ENCODE peak calls at places on chromosomes 4 and X, in ten cellular contexts. K is A549, Y is H1, U is tibial nerve, Q is suprapubic skin, O is stomach, C is GM12878, T is transverse colon, S is upper lobe of left lung, R is K562. X is an unnamed sample.

GRCh38 chrX:136130931-136131843 is 16.1 kb upstream of the FHL1 start:
- DNase-seq in K (peak), Y (no peak), U (no peak), Q (no peak), O (no peak), C (no peak), T (no peak), S (no peak), R (no peak), X (no peak)

GRCh38 chr4:110540606-110541440 is 64.9 kb downstream of the ENPEP start:
- DNase-seq in K (no peak), Y (no peak), U (no peak), Q (no peak), O (no peak), C (no peak), T (no peak), S (no peak), R (no peak), X (no peak)

GRCh38 chr4:95102391-95102790 is 344.6 kb downstream of the BMPR1B start:
- DNase-seq in K (no peak), Y (no peak), U (no peak), Q (no peak), O (no peak), C (no peak), T (no peak), S (no peak), R (no peak), X (no peak)

GRCh38 chrX:153882086-153882498 is 3.9 kb downstream of the L1CAM start:
- DNase-seq in K (no peak), Y (no peak), U (no peak), Q (no peak), O (no peak), C (no peak), T (no peak), S (no peak), R (no peak), X (no peak)

GRCh38 chrX:123756320-123756719 is 23.5 kb upstream of the THOC2 start:
- DNase-seq in K (no peak), Y (no peak), U (no peak), Q (no peak), O (no peak), C (no peak), T (no peak), S (no peak), R (no peak), X (no peak)

GRCh38 chrX:47501226-47502071 is 18.4 kb upstream of the ZNF41 start:
- DNase-seq in K (no peak), Y (no peak), U (no peak), Q (no peak), O (no peak), C (no peak), T (no peak), S (no peak), R (no peak), X (no peak)

GRCh38 chrX:113522814-113523213 is 682.2 kb upstream of the AMOT start:
- DNase-seq in K (no peak), Y (no peak), U (no peak), Q (no peak), O (no peak), C (peak), T (no peak), S (no peak), R (no peak), X (no peak)

GRCh38 chr4:109648266-109648996 is 54.8 kb downstream of the CASP6 start:
- DNase-seq in K (no peak), Y (no peak), U (no peak), Q (no peak), O (no peak), C (peak), T (no peak), S (no peak), R (no peak), X (no peak)

GRCh38 chr4:52573551-52573950 is 85.5 kb downstream of the USP46 start:
- DNase-seq in K (no peak), Y (no peak), U (no peak), Q (no peak), O (no peak), C (no peak), T (no peak), S (no peak), R (no peak), X (no peak)

GRCh38 chr4:33959519-33959918 is 2284.8 kb downstream of the ARAP2 start:
- DNase-seq in K (no peak), Y (no peak), U (no peak), Q (no peak), O (no peak), C (no peak), T (no peak), S (no peak), R (no peak), X (no peak)

GRCh38 chr4:2426711-2427275 is 8.0 kb downstream of the CFAP99 start:
- DNase-seq in K (no peak), Y (no peak), U (no peak), Q (no peak), O (no peak), C (no peak), T (no peak), S (no peak), R (no peak), X (no peak)

GRCh38 chr4:1369091-1369450 is 22.1 kb downstream of the UVSSA start:
- DNase-seq in K (no peak), Y (no peak), U (no peak), Q (no peak), O (no peak), C (no peak), T (no peak), S (peak), R (no peak), X (no peak)

GRCh38 chrX:118974908-118975671 is 672 bp downstream of the LONRF3 start:
- DNase-seq in K (no peak), Y (no peak), U (no peak), Q (peak), O (peak), C (no peak), T (peak), S (peak), R (peak), X (peak)

GRCh38 chrX:153881281-153881680 is 4.7 kb downstream of the L1CAM start:
- DNase-seq in K (no peak), Y (no peak), U (no peak), Q (no peak), O (no peak), C (no peak), T (no peak), S (no peak), R (no peak), X (no peak)

GRCh38 chr4:86615501-86615900 is 21.4 kb downstream of the PTPN13 start:
- DNase-seq in K (no peak), Y (no peak), U (no peak), Q (no peak), O (no peak), C (no peak), T (no peak), S (no peak), R (no peak), X (no peak)

GRCh38 chrX:124289443-124289842 is 43.0 kb upstream of the TEX13D start:
- DNase-seq in K (no peak), Y (no peak), U (no peak), Q (no peak), O (no peak), C (no peak), T (no peak), S (no peak), R (no peak), X (no peak)

GRCh38 chrX:42437211-42437610 is 340.8 kb downstream of the PPP1R2C start:
- DNase-seq in K (no peak), Y (no peak), U (no peak), Q (no peak), O (no peak), C (no peak), T (no peak), S (no peak), R (no peak), X (no peak)

GRCh38 chrX:107674480-107675364 is 46.4 kb downstream of the PRPS1 start:
- DNase-seq in K (no peak), Y (no peak), U (peak), Q (peak), O (peak), C (no peak), T (peak), S (no peak), R (peak), X (peak)

GRCh38 chr4:41304221-41304620 is 47.5 kb downstream of the UCHL1 start:
- DNase-seq in K (no peak), Y (no peak), U (no peak), Q (no peak), O (peak), C (no peak), T (no peak), S (no peak), R (no peak), X (no peak)

GRCh38 chr4:139808381-139809206 is 143.0 kb downstream of the MGST2 start:
- DNase-seq in K (no peak), Y (no peak), U (no peak), Q (no peak), O (no peak), C (no peak), T (no peak), S (no peak), R (no peak), X (no peak)

GRCh38 chr4:121656269-121656641 is 40.5 kb downstream of the ANXA5 start:
- DNase-seq in K (no peak), Y (no peak), U (peak), Q (no peak), O (peak), C (peak), T (peak), S (no peak), R (peak), X (peak)

GRCh38 chr4:186485621-186486062 is 69.7 kb downstream of the MTNR1A start:
- DNase-seq in K (no peak), Y (no peak), U (peak), Q (no peak), O (no peak), C (no peak), T (no peak), S (peak), R (no peak), X (no peak)

GRCh38 chrX:112746812-112747630 is 67.3 kb upstream of the LHFPL1 start:
- DNase-seq in K (no peak), Y (no peak), U (no peak), Q (no peak), O (no peak), C (no peak), T (no peak), S (no peak), R (no peak), X (no peak)

GRCh38 chrX:85111347-85111746 is 107.7 kb downstream of the APOOL start:
- DNase-seq in K (no peak), Y (no peak), U (peak), Q (no peak), O (no peak), C (no peak), T (no peak), S (no peak), R (peak), X (no peak)

GRCh38 chr4:144353240-144353639 is 212.7 kb upstream of the GYPA start:
- DNase-seq in K (no peak), Y (no peak), U (no peak), Q (no peak), O (no peak), C (no peak), T (no peak), S (no peak), R (no peak), X (no peak)

DNA sequence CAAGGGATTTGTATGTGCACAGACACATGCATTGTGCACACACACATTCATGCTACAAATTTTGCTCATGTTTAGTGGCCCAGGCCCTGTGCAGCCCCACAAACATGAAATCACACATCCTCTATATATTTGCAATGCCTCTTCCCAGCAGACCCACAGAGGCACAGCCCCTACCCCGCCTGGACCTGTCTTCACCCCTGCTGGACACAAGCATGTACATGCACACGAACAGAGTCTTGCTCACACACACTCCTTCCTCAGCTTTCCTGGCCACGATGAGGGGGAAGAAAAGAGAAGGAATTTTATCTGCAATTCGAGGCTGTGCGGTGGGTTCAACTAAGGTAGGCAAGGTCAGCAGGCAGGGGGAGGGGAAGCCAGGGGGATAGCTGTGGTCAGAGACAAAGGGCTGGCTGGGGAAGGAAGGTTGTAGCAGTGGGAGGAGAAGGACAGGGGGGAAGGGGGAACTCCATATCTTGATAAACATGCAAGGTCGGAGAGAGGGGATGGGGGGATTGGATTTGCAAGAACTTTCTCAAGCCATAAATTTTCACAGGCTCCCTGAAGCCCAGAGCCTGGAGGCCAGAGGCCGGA is 156.4 kb downstream of the EFNB1 start:
- DNase-seq in K (no peak), Y (no peak), U (no peak), Q (no peak), O (no peak), C (no peak), T (no peak), S (no peak), R (peak), X (no peak)
- H3K27ac ChIP-seq in K (no peak), Y (no peak), U (no peak), Q (no peak), O (no peak), C (no peak), T (no peak), S (no peak), R (no peak), X (no peak)

GRCh38 chr4:38100474-38101255 is 140.5 kb downstream of the PTTG2 start:
- DNase-seq in K (no peak), Y (no peak), U (no peak), Q (no peak), O (no peak), C (no peak), T (no peak), S (no peak), R (no peak), X (no peak)

GRCh38 chr4:38097818-38098217 is 137.6 kb downstream of the PTTG2 start:
- DNase-seq in K (no peak), Y (no peak), U (no peak), Q (no peak), O (no peak), C (no peak), T (no peak), S (no peak), R (no peak), X (no peak)

GRCh38 chr4:38099908-38100407 is 139.8 kb downstream of the PTTG2 start:
- DNase-seq in K (no peak), Y (no peak), U (no peak), Q (no peak), O (no peak), C (no peak), T (no peak), S (no peak), R (no peak), X (no peak)

GRCh38 chr4:38101563-38101962 is 141.4 kb downstream of the PTTG2 start:
- DNase-seq in K (no peak), Y (no peak), U (no peak), Q (no peak), O (no peak), C (no peak), T (no peak), S (no peak), R (no peak), X (no peak)

DNA sequence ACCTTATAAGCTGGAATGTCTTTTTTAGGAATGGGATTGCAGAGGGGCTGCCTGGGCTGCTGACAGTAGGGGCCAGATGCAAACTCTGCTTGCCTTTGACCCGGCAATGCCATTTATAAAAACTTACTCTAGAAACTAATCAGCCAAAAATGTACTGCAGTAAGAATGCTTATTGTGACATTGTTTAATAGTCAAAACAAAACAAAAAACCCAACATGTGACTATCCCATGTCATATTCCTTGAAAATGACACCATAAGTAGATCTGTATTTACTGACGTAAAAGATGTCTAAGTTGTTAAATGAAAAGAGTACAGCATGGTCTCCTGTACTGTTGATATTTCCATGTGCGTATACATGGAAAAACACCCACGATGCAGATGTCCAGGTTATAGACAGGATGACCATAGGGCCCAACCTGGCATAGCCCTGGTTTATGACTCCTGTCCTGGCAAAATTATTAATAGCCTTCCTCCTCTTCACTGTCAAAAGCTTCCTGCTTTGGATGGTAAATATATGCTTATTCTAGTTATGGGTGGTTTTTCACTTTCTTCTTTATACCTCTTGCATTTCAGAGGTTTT is 138.9 kb downstream of the PTTG2 start:
- DNase-seq in K (no peak), Y (no peak), U (no peak), Q (no peak), O (no peak), C (no peak), T (no peak), S (no peak), R (no peak), X (no peak)
- TF ChIP-seq EP300 in K (no peak), Y (no peak), U (no peak), Q (no peak), O (no peak), C (no peak), T (no peak), S (no peak), R (no peak), X (no peak)

GRCh38 chrX:2497961-2498780 is 2.6 kb downstream of the DHRSX start:
- DNase-seq in K (peak), Y (no peak), U (peak), Q (no peak), O (peak), C (no peak), T (peak), S (no peak), R (no peak), X (no peak)

GRCh38 chrX:2500091-2500680 is 590 bp downstream of the DHRSX start:
- DNase-seq in K (peak), Y (no peak), U (no peak), Q (no peak), O (peak), C (no peak), T (peak), S (peak), R (no peak), X (peak)

GRCh38 chrX:2500681-2501151 is at the start of the genes DHRSX and ZBED1:
- DNase-seq in K (peak), Y (no peak), U (no peak), Q (no peak), O (peak), C (no peak), T (peak), S (peak), R (peak), X (peak)

GRCh38 chrX:2498781-2499302 is 1.9 kb downstream of the DHRSX start:
- DNase-seq in K (peak), Y (no peak), U (peak), Q (no peak), O (peak), C (no peak), T (peak), S (no peak), R (peak), X (no peak)

GRCh38 chrX:2499507-2499906 is 1.3 kb downstream of the DHRSX start:
- DNase-seq in K (no peak), Y (no peak), U (no peak), Q (no peak), O (peak), C (no peak), T (no peak), S (no peak), R (no peak), X (no peak)
- H3K27ac ChIP-seq in K (peak), Y (no peak), U (peak), Q (peak), O (peak), C (peak), T (peak), S (peak), R (peak), X (peak)

GRCh38 chr4:9704551-9705332 is 76.7 kb upstream of the DRD5 start:
- DNase-seq in K (no peak), Y (no peak), U (no peak), Q (no peak), O (no peak), C (no peak), T (peak), S (no peak), R (no peak), X (no peak)
- TF ChIP-seq EP300 in K (no peak), Y (no peak), U (no peak), Q (no peak), O (no peak), C (no peak), T (no peak), S (no peak), R (no peak), X (no peak)

DNA sequence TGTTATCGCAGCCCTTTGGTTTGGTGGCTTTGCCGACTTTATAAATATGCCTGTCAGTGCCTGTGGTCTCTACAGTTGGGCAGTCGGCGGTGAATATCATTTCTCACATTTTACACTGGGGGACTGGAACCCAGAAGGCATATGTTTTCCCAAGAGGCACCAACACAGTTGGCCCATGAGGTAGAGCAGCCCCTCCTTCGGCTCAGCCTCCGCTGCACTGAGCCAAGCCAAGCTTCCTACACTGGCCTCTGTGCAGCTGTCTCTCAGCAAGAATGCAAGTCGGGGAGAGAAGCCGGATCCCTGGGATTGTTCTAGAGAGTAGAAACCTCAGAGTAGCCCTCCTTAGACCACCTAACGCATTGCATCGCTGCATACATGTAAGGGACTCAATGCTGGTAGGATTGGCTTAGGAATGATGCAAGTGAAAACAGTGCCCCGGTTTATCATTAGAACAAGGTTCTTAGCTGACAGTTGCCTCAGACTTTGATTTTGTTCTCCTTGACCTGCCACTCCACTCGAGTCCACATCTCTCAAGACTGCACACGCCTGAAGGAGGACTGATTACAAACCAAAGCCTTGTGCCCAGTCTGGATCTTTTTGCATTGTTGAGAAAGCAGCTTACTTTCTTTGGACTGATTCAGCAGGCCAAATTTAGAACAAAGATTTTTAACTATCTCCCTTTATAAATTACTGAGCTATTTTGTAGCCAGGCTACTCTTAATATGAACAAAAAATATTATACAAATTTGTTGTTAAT is 125.4 kb downstream of the PTTG2 start:
- DNase-seq in K (no peak), Y (no peak), U (no peak), Q (no peak), O (no peak), C (no peak), T (no peak), S (no peak), R (no peak), X (no peak)
- H3K27ac ChIP-seq in K (no peak), Y (no peak), U (no peak), Q (no peak), O (no peak), C (no peak), T (peak), S (no peak), R (no peak), X (no peak)